ENCODE peak calls at places on chromosome 12, in five cellular contexts. E, K, Q, S and Y are unnamed samples. For H3K9me3, the result is how much of the 10 kb centered on the place peaks cover.

GRCh38 chr12:49818241-49818640 is 10.0 kb downstream of the NCKAP5L start:
- DNase-seq in E (no peak), K (no peak), Q (no peak), S (no peak), Y (no peak)

GRCh38 chr12:6612247-6612646 is 5.1 kb upstream of the CHD4 start:
- DNase-seq in E (no peak), K (no peak), Q (no peak), S (no peak), Y (no peak)

GRCh38 chr12:11307143-11307542 is 3.1 kb downstream of the PRB4 start:
- DNase-seq in E (no peak), K (no peak), Q (no peak), S (no peak), Y (no peak)

GRCh38 chr12:2372735-2373134 is 319.9 kb downstream of the CACNA1C start:
- DNase-seq in E (no peak), K (no peak), Q (no peak), S (no peak), Y (no peak)

GRCh38 chr12:52415870-52416750 is 10.0 kb upstream of the KRT82 start:
- DNase-seq in E (peak), K (peak), Q (peak), S (no peak), Y (no peak)

GRCh38 chr12:81468206-81468605 is 290.9 kb downstream of the PPFIA2 start:
- DNase-seq in E (peak), K (no peak), Q (no peak), S (no peak), Y (peak)

GRCh38 chr12:60704171-60704914 is 1108.5 kb downstream of the SLC16A7 start:
- DNase-seq in E (no peak), K (no peak), Q (no peak), S (no peak), Y (no peak)

GRCh38 chr12:79527498-79527897 is 163.3 kb downstream of the PAWR start:
- DNase-seq in E (no peak), K (no peak), Q (no peak), S (no peak), Y (no peak)

GRCh38 chr12:132674561-132674960 is 12.6 kb downstream of the POLE start:
- DNase-seq in E (no peak), K (no peak), Q (no peak), S (no peak), Y (no peak)

GRCh38 chr12:49706351-49707126 is 666 bp downstream of the FMNL3 start:
- DNase-seq in E (peak), K (peak), Q (no peak), S (peak), Y (peak)

GRCh38 chr12:66813137-66813867 is 134.4 kb upstream of the GRIP1 start:
- DNase-seq in E (no peak), K (no peak), Q (no peak), S (no peak), Y (peak)

GRCh38 chr12:89225808-89226368 is 126.4 kb downstream of the DUSP6 start:
- DNase-seq in E (peak), K (peak), Q (peak), S (peak), Y (no peak)
- H3K27ac ChIP-seq in E (no peak), K (peak), Q (peak), S (no peak), Y (no peak)

GRCh38 chr12:69204191-69204590 is 35.2 kb upstream of the CPSF6 start:
- DNase-seq in E (no peak), K (no peak), Q (no peak), S (no peak), Y (no peak)
- H3K9me3 ChIP-seq in E (under half), K (under half), Q (under half), S (under half), Y (under half)

DNA sequence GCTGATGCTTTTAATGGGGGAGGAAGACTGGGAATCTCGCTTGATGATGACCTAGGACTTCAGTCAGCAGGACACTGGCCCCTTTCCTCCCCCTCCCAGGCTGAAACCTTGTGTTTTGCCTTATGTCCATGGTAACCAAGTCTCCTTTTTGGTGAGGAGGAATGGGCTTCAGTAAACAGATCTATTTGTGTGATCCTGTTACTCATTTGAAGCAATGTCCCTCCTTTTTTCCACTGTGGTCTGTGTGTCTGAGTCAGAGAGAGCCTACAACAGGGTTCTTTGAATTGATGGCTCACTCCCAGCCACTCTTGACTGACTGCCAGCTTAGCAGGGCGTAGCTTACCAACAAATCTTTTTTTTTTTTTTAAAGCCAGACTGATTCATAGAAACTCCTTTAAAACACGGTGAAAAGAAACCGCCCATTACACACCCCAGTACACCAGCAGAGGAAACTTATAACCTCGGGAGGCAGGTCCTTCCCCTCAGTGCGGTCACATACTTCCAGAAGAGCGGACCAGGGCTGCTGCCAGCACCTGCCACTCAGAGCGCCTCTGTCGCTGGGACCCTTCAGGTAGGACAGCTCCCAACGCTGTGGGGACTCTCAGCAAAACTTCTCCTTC is at the start of gene EMP1:
- DNase-seq in E (peak), K (peak), Q (peak), S (peak), Y (peak)
- H3K4me3 ChIP-seq in E (no peak), K (peak), Q (peak), S (no peak), Y (peak)

DNA sequence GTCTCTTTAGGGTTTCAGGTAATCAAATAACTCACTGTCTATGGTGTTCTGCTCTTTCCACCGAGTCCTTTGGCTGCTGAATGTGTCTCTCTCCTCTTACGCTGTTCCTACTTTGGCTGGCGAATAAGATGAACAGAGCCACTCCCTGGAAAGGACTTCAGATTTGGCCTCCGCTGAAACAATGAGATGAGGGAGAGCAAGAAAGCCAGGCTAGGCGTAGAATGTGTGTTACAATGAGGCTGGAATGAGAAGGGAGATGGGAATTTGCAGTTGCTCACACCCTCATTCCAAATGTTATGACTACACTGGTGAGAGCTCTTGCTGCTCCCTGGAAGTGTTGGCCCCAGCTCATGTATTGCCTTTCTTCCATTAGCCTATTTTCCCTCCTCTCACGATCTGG is at the start of gene MFAP5:
- DNase-seq in E (peak), K (no peak), Q (peak), S (peak), Y (no peak)
- H3K27ac ChIP-seq in E (no peak), K (peak), Q (peak), S (no peak), Y (no peak)